ENCODE peak calls at places on chromosomes 3 and 15, in four cellular contexts. O, X, S and C are unnamed samples.

GRCh38 chr3:157130881-157131251 is 29.1 kb downstream of the CCNL1 start:
- DNase-seq in O (no peak), X (no peak), S (no peak), C (no peak)

GRCh38 chr3:185215873-185216586 is 37.8 kb downstream of the EHHADH start:
- DNase-seq in S (no peak), X (no peak), O (peak; percentile 42), C (peak; percentile 15)

GRCh38 chr3:15831927-15832326 is 34.1 kb upstream of the ANKRD28 start:
- DNase-seq in S (no peak), X (no peak), O (no peak), C (no peak)

GRCh38 chr15:61155741-61156700 is 73.1 kb downstream of the RORA start:
- DNase-seq in S (no peak), O (peak; percentile 6), X (no peak), C (no peak)

GRCh38 chr3:151568095-151568685 is 107.3 kb upstream of the IGSF10 start:
- DNase-seq in O (no peak), S (no peak), X (no peak), C (no peak)

GRCh38 chr3:170753421-170754344 is 116.3 kb downstream of the RPL22L1 start:
- DNase-seq in S (no peak), O (peak; percentile 61), X (no peak), C (no peak)

GRCh38 chr3:183844606-183845005 is 19.2 kb upstream of the MAP6D1 start:
- DNase-seq in S (no peak), X (no peak), O (peak; percentile 85), C (no peak)

GRCh38 chr3:17195856-17196604 is 311.3 kb downstream of the PLCL2 start:
- DNase-seq in X (no peak), O (peak; percentile 59), S (no peak), C (peak; percentile 86)

GRCh38 chr3:190003730-190004129 is 117.0 kb downstream of the P3H2 start:
- DNase-seq in O (peak; percentile 51), S (no peak), X (no peak), C (no peak)

GRCh38 chr3:14405120-14405885 is 2.9 kb downstream of the SLC6A6 start:
- DNase-seq in O (no peak), X (no peak), S (no peak), C (no peak)

GRCh38 chr3:127796045-127796720 is 26.1 kb downstream of the MGLL start:
- DNase-seq in O (no peak), S (no peak), X (no peak), C (no peak)

GRCh38 chr3:30162579-30162978 is 443.8 kb upstream of the TGFBR2 start:
- DNase-seq in S (no peak), X (no peak), O (peak; percentile 52), C (no peak)

GRCh38 chr3:111227216-111227615 is 155.6 kb downstream of the NECTIN3 start:
- DNase-seq in O (peak; percentile 76), X (no peak), S (no peak), C (no peak)

GRCh38 chr15:42069025-42069424 is 25.3 kb downstream of the PLA2G4D start:
- DNase-seq in S (no peak), O (no peak), X (no peak), C (no peak)

GRCh38 chr3:49411550-49411967 is 217 bp downstream of the RHOA start:
- DNase-seq in O (no peak), S (peak; percentile 40), X (no peak), C (peak; percentile 77)

DNA sequence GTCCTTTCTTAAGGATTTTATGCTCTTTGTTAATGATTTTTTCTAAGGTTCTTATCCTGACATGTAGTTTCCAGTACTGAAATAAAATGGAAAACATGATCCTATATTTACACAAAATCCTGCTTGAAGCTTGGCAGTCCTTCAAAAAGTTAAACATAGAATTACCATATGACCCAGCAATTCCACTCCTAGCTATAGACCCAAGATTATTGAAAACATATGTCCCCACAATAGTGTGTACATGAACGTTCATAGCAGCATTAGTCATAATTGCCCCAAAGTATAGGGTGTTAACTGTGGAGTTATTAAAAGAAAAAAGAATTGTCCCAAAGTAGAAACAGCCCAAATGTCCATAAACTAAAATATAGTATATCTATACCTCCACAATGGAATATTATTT is 33.1 kb downstream of the ITGB5 start:
- DNase-seq in X (no peak), S (no peak), O (peak; percentile 79), C (no peak)
- H3K27ac ChIP-seq in X (no peak overlapping the region), S (no peak overlapping the region), O (no peak overlapping the region), C (no peak overlapping the region)

GRCh38 chr3:47295322-47295721 is 12.6 kb downstream of the KLHL18 start:
- DNase-seq in O (no peak), X (no peak), S (no peak), C (no peak)

GRCh38 chr3:47294392-47294791 is 11.6 kb downstream of the KLHL18 start:
- DNase-seq in S (no peak), O (no peak), X (no peak), C (no peak)

GRCh38 chr3:47298439-47298838 is 15.7 kb downstream of the KLHL18 start:
- DNase-seq in S (no peak), O (no peak), X (no peak), C (no peak)

GRCh38 chr3:47295976-47296375 is 13.2 kb downstream of the KLHL18 start:
- DNase-seq in S (no peak), X (no peak), O (no peak), C (peak; percentile 64)

DNA sequence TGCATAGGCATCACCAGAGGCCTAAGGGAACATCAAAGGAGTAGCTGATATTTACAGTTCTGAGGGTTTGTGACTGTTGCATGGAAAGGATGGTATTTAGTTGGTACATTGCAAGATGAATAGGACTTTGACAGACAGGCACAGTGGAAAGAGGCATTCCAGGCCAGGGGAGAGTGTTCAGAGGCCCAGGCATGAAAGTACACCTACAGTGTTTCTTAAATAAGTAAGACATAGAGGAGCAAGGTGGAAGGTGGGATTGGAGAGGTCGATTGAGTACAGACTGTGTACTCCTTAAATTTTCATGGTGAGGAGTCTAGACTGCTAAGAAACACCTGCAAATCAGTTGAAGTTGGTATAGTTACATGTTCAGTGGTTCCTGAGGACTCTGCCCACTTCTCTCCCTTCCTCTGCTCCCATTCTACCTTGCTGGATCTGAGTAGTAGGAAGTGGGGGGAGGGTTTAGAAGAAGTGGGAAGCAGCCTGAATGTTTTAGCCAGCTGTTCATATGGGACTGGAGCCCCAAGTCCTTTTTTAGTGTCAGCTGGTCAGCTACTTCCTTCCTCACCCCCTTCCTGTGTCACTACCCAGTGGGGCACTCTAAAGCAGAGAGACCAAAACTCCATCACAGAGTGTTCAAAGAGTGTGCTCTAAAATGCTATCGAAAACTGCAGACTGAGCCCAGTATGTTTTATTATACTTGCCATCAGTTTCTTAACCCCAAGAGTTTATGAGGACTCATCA is 14.0 kb downstream of the KLHL18 start:
- DNase-seq in S (no peak), X (no peak), O (no peak), C (peak; percentile 24)
- H3K27ac ChIP-seq in S (no peak overlapping the region), X (no peak overlapping the region), O (no peak overlapping the region), C (peak overlapping the region; percentile 55)

GRCh38 chr3:188826574-188826973 is 345.2 kb upstream of the TPRG1 start:
- DNase-seq in S (no peak), O (no peak), X (no peak), C (no peak)

GRCh38 chr3:188829577-188829976 is 342.2 kb upstream of the TPRG1 start:
- DNase-seq in X (no peak), O (no peak), S (no peak), C (no peak)

GRCh38 chr3:188824596-188824995 is 347.2 kb upstream of the TPRG1 start:
- DNase-seq in O (no peak), S (no peak), X (no peak), C (no peak)

GRCh38 chr3:188827078-188827477 is 344.7 kb upstream of the TPRG1 start:
- DNase-seq in O (no peak), X (no peak), S (no peak), C (no peak)

DNA sequence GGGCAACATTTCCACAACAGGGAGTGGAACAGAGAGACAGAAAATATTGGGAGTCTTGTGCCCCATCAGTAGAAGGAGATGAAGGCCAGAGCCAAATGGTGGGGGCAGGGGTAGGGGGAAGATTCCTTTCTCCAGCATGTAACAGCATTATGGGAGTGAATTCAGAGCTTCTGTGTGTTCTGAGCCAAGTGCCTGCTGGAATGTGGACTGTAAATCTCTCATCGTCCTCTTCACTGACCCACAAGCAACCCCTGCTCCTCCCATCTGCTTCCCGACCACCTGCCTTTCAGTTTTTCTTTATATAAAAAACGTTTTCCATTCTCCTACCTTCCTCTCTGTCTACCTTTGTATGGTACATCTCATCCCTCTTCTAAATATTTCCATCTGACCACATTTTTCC is 344.2 kb upstream of the TPRG1 start:
- DNase-seq in S (no peak), O (no peak), X (no peak), C (no peak)
- H3K27ac ChIP-seq in S (no peak overlapping the region), O (no peak overlapping the region), X (no peak overlapping the region), C (no peak overlapping the region)

DNA sequence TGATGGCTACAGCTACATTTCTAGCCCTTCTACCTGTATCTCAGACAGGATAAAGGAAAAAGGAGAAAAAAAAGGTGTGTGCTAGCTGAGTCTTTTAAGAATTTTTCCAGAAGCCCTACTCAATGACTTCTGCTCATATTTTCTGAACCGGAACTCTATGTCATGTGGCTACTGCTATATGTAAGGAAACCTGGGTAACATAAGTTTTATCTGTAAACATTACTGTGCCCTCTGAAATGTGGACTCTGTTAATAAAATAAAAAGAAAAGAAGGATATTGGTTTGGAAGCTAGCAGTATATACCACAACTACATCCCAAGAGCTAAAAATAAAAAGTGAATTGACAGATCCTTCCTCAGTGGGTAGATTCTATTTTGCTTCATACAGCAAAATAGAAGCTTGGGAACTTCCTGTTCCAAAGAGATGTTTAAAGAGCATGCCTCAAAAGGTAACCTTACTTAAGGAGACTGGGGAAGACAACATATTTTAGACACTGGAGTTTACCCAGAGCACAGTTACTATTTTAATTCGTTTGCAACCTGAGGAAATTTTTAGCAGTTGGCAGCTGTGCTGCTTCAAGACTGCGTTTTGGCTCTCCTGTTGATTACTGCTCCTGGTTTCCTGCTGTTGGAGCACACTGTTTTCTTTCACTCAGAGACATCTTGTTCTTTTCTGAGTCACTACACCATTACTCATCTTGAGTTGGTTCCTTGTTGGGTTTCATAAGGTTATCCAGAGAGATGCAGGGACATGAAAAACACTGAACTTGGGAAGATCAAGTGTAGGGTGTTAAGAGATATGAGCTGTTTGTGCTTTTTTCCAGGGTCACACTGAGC is 280.7 kb downstream of the NFKBIZ start:
- DNase-seq in S (peak; percentile 10), O (peak; percentile 81), X (peak; percentile 7), C (no peak)
- H3K27ac ChIP-seq in S (peak overlapping the region; percentile 54), O (no peak overlapping the region), X (no peak overlapping the region), C (no peak overlapping the region)